ENCODE peak calls at places on chromosomes 7 and 10, in eight cellular contexts. F is GM12865, E is foreskin fibroblast, Y is AG09309, Q is lung, C is ovary, I is mucosa of descending colon, B is uterus. L is an unnamed sample.
A peak's percentile ranks its signal among the peaks of the same experiment; 100 is the strongest.

GRCh38 chr7:54189330-54189729 is 352.8 kb upstream of the VSTM2A start:
- DNase-seq in C (no peak), F (no peak), B (no peak), E (no peak), Y (no peak), Q (no peak), I (no peak), L (no peak)

GRCh38 chr7:10469476-10469875 is 504.2 kb upstream of the PHF14 start:
- DNase-seq in Y (no peak), I (no peak), Q (no peak), E (no peak), C (no peak), F (no peak), B (no peak), L (no peak)

GRCh38 chr7:123096434-123096833 is 100.9 kb upstream of the TAS2R16 start:
- DNase-seq in I (no peak), B (no peak), Q (no peak), E (no peak), C (no peak), F (no peak), Y (no peak), L (no peak)

GRCh38 chr7:128164061-128164954 is 76.8 kb upstream of the LEP start:
- DNase-seq in Y (peak; percentile 13), F (no peak), E (peak; percentile 58), B (no peak), I (no peak), Q (peak; percentile 51), C (no peak), L (peak; percentile 77)

GRCh38 chr7:140877249-140877524 is 47.5 kb downstream of the BRAF start:
- DNase-seq in C (no peak), I (no peak), E (no peak), Q (no peak), B (no peak), Y (no peak), F (no peak), L (no peak)

GRCh38 chr10:95234951-95235350 is 40.9 kb downstream of the ACSM6 start:
- DNase-seq in E (no peak), F (no peak), C (no peak), Q (no peak), I (no peak), B (no peak), Y (no peak), L (no peak)

GRCh38 chr10:68099736-68100135 is 9.6 kb upstream of the MYPN start:
- DNase-seq in E (peak; percentile 80), B (no peak), Y (no peak), I (no peak), Q (no peak), F (no peak), C (no peak), L (no peak)

GRCh38 chr7:94908204-94909022 is 1.0 kb downstream of the PPP1R9A start:
- DNase-seq in C (peak; percentile 47), I (peak; percentile 67), F (no peak), Y (no peak), Q (peak; percentile 39), E (peak; percentile 9), B (peak; percentile 36), L (peak; percentile 6)

GRCh38 chr10:65950075-65950474 is 975.8 kb upstream of the LRRTM3 start:
- DNase-seq in Y (no peak), F (no peak), Q (no peak), E (no peak), I (no peak), B (no peak), C (no peak), L (peak; percentile 23)

GRCh38 chr7:40057292-40057691 is 77.1 kb downstream of the MPLKIP start:
- DNase-seq in Y (no peak), B (no peak), C (no peak), Q (peak; percentile 61), F (no peak), I (no peak), E (peak; percentile 8), L (no peak)

GRCh38 chr10:68043030-68043429 is 32.1 kb downstream of the HERC4 start:
- DNase-seq in C (no peak), I (no peak), Y (no peak), B (no peak), Q (no peak), E (no peak), F (no peak), L (no peak)

GRCh38 chr7:71705901-71706300 is 574.0 kb downstream of the GALNT17 start:
- DNase-seq in Q (no peak), F (no peak), I (no peak), Y (no peak), E (no peak), C (no peak), B (no peak), L (no peak)

GRCh38 chr7:140640060-140640611 is 477 bp downstream of the DENND2A start:
- DNase-seq in Y (no peak), F (no peak), B (peak; percentile 53), E (peak; percentile 33), Q (no peak), I (peak; percentile 62), C (peak; percentile 70), L (no peak)

GRCh38 chr7:1289681-1290261 is 57.1 kb downstream of the UNCX start:
- DNase-seq in Q (no peak), I (peak; percentile 11), F (no peak), E (no peak), C (no peak), Y (no peak), B (no peak), L (no peak)

GRCh38 chr7:5824297-5824610 is 42.8 kb upstream of the RNF216 start:
- DNase-seq in I (no peak), F (peak; percentile 2), B (no peak), Y (no peak), Q (no peak), C (no peak), E (no peak), L (no peak)

GRCh38 chr10:14749051-14749809 is 25.5 kb downstream of the FAM107B start:
- DNase-seq in B (no peak), E (no peak), Y (no peak), I (peak; percentile 52), Q (no peak), F (peak; percentile 16), C (no peak), L (no peak)

GRCh38 chr10:104445359-104445758 is 91.7 kb downstream of the CFAP58 start:
- DNase-seq in I (no peak), B (no peak), Y (peak; percentile 44), Q (no peak), C (no peak), E (peak; percentile 77), F (no peak), L (no peak)

GRCh38 chr7:46616636-46617035 is 695.6 kb upstream of the IGFBP3 start:
- DNase-seq in F (no peak), I (no peak), Q (no peak), E (no peak), Y (no peak), B (no peak), C (no peak), L (no peak)

DNA sequence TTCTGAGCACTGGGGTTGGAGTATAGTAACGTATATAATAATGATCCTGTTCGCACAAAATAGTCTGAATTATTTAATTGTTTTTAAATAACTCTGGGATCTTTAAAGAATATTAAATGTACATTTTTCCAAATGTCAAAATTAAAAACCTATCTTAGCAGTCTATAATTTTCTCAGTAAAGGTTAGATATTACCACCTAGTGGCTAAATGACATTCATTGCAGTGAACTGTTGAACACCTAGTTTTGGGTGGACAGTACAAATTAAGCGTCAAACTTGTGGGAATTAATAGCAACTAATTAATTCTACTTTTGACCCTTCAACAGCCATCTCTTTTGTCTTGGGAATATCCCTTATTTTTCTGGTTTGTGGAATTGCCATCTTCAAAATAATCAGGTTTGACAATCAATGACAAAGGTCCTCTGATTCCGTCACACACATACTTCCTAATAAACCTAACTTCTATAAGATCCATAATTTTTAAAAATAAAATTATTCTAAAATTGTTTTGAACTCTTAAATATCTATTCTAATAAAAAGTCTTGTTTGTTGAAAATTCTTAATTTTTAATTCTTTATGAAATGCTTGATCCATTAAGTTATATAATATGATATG is 165.7 kb downstream of the SEMA3D start:
- DNase-seq in Y (no peak), Q (no peak), F (no peak), C (no peak), B (no peak), I (no peak), E (no peak), L (no peak)
- TF ChIP-seq CTCF in Y (peak; percentile 37), Q (no peak), F (peak; percentile 12), C (no peak), B (no peak), I (no peak), E (peak; percentile 44), L (peak; percentile 64)

GRCh38 chr7:113085781-113086390 is 741 bp downstream of the GPR85 start:
- DNase-seq in B (no peak), I (no peak), F (no peak), Q (no peak), Y (no peak), E (peak; percentile 10), C (no peak), L (no peak)
- H3K4me3 ChIP-seq in B (no peak overlapping the region), I (no peak overlapping the region), F (no peak overlapping the region), Q (no peak overlapping the region), Y (peak overlapping the region; percentile 56), E (peak overlapping the region; percentile 77), C (no peak overlapping the region), L (peak overlapping the region; percentile 63)

DNA sequence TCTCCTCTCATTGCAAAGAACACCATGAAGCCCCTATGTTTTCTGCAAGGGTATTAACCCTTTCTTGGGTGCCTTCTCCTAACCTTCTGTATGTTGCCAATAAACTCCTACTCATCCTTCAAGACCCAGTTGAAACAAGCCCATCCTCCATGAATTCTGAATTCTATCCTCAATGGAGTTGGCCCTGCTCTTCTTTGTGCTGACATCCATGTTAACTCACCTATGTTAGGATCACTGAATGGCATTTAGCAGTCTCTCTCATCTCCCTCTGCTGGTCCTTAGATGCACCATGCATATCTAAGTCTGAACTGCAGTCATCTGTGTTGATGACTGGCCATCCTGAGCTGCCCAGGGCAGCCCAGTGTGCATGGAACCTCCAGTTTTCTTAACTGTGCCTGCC is 129.8 kb downstream of the BUB3 start:
- DNase-seq in I (no peak), Q (no peak), Y (no peak), C (no peak), E (no peak), B (no peak), F (no peak), L (no peak)
- TF ChIP-seq CTCF in I (no peak), Q (no peak), Y (no peak), C (no peak), E (no peak), B (no peak), F (peak; percentile 1), L (peak; percentile 33)

DNA sequence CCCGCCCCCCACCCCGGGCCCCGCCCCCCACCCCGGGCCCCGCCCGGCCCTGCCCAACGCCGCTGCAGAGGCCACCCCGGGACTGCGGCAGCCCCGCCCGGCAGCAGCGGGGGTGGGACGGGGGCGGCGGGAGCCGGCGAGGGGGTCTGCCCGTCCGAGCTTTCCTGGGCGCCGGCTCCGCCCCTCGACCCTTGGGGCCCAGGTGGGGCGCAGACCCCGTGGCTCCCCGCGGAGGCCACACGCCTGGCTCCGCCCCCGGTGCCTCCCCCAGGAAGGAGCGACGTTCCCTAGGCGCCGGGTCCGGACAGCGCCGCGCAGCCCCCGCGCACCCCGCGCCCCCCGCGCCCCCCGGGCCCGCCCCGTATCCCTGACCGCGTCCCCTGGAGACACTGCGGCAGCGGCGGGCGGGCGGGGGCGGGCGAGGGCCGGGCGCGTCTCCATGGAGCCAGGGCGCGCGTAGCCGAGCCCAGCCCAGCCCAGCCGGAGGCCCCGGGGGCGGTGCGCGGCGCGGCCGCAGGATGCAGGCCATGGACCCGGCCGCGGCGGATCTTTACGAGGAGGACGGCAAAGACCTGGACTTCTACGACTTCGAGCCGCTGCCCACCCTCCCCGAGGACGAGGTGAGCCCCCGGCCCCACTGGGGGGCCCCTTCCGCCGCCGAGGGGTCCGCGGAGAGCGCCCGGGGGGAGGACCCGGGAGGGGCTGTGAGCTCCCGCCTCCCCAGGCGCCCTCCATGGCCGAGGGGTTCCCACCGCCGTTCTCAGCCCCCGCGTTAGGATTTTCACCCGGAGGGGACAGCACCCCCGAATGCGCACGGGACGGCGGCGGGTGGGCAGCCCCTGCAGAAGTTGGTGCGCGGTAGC is at the start of gene KNDC1:
- DNase-seq in I (no peak), Q (no peak), B (no peak), Y (no peak), C (peak; percentile 47), E (peak; percentile 24), F (no peak), L (no peak)
- H3K4me3 ChIP-seq in I (no peak within 1 kb of the TSS), Q (peak within 1 kb of the TSS; percentile 15), B (peak within 1 kb of the TSS; percentile 49), Y (peak within 1 kb of the TSS; percentile 21), C (peak within 1 kb of the TSS; percentile 52), E (peak within 1 kb of the TSS; percentile 55), F (no peak within 1 kb of the TSS), L (peak within 1 kb of the TSS; percentile 40)